ENCODE peak calls at places on chromosomes 6 and 20, in four cellular contexts. One of them, this sample, is unnamed.

GRCh38 chr6:157974341-157974894 is 7.2 kb upstream of the SYNJ2 start:
- DNase-seq in K562: no peak
- DNase-seq in GM12878: no peak
- DNase-seq in HL-60: no peak
- DNase-seq in this sample: no peak

GRCh38 chr6:157859775-157860504 is 36.9 kb downstream of the SNX9 start:
- DNase-seq in GM12878: no peak
- DNase-seq in HL-60: no peak
- DNase-seq in K562: no peak
- DNase-seq in this sample: no peak

GRCh38 chr6:111727041-111727440 is 121.4 kb upstream of the TRAF3IP2 start:
- DNase-seq in K562: no peak
- DNase-seq in HL-60: no peak
- DNase-seq in GM12878: no peak
- DNase-seq in this sample: no peak

GRCh38 chr6:137811121-137811911 is 55.7 kb upstream of the TNFAIP3 start:
- DNase-seq in K562: peak; percentile 83
- DNase-seq in GM12878: peak; percentile 95
- DNase-seq in HL-60: peak; percentile 81
- DNase-seq in this sample: peak; percentile 55

GRCh38 chr20:32743237-32744112 is at the start of gene COMMD7:
- DNase-seq in GM12878: peak; percentile 19
- DNase-seq in K562: peak; percentile 42
- DNase-seq in HL-60: no peak
- DNase-seq in this sample: peak; percentile 59

GRCh38 chr20:49541733-49542513 is 26.0 kb downstream of the PTGIS start:
- DNase-seq in K562: peak; percentile 80
- DNase-seq in HL-60: peak; percentile 46
- DNase-seq in GM12878: peak; percentile 35
- DNase-seq in this sample: peak; percentile 58

GRCh38 chr6:96032646-96033045 is 16.9 kb downstream of the FUT9 start:
- DNase-seq in HL-60: no peak
- DNase-seq in GM12878: no peak
- DNase-seq in K562: no peak
- DNase-seq in this sample: no peak

GRCh38 chr6:41343641-41344187 is 8.3 kb downstream of the NCR2 start:
- DNase-seq in HL-60: no peak
- DNase-seq in GM12878: no peak
- DNase-seq in K562: no peak
- DNase-seq in this sample: no peak

GRCh38 chr6:124927806-124928205 is 34.4 kb upstream of the RNF217 start:
- DNase-seq in GM12878: no peak
- DNase-seq in HL-60: no peak
- DNase-seq in K562: no peak
- DNase-seq in this sample: no peak

GRCh38 chr6:152244998-152245630 is 392.0 kb downstream of the SYNE1 start:
- DNase-seq in K562: no peak
- DNase-seq in GM12878: no peak
- DNase-seq in HL-60: no peak
- DNase-seq in this sample: no peak

GRCh38 chr20:41650221-41650948 is 32.2 kb upstream of the CHD6 start:
- DNase-seq in K562: no peak
- DNase-seq in GM12878: no peak
- DNase-seq in HL-60: no peak
- DNase-seq in this sample: no peak

GRCh38 chr6:38715016-38715809 is at the start of gene DNAH8:
- DNase-seq in K562: no peak
- DNase-seq in GM12878: no peak
- DNase-seq in HL-60: no peak
- DNase-seq in this sample: peak; percentile 36

GRCh38 chr6:13046084-13046483 is 282.3 kb downstream of the TBC1D7 start:
- DNase-seq in HL-60: no peak
- DNase-seq in GM12878: no peak
- DNase-seq in K562: peak; percentile 10
- DNase-seq in this sample: no peak

GRCh38 chr6:159680104-159680503 is 12.9 kb downstream of the SOD2 start:
- DNase-seq in HL-60: no peak
- DNase-seq in GM12878: no peak
- DNase-seq in K562: no peak
- DNase-seq in this sample: no peak

GRCh38 chr6:159676804-159677203 is 16.2 kb downstream of the SOD2 start:
- DNase-seq in K562: no peak
- DNase-seq in HL-60: no peak
- DNase-seq in GM12878: no peak
- DNase-seq in this sample: no peak

GRCh38 chr6:159677226-159677901 is 15.7 kb downstream of the SOD2 start:
- DNase-seq in GM12878: no peak
- DNase-seq in K562: no peak
- DNase-seq in HL-60: no peak
- DNase-seq in this sample: no peak

GRCh38 chr6:159681104-159681503 is 11.9 kb downstream of the SOD2 start:
- DNase-seq in HL-60: no peak
- DNase-seq in K562: no peak
- DNase-seq in GM12878: no peak
- DNase-seq in this sample: no peak

GRCh38 chr6:159679091-159680077 is 13.7 kb downstream of the SOD2 start:
- DNase-seq in K562: no peak
- DNase-seq in GM12878: no peak
- DNase-seq in HL-60: no peak
- DNase-seq in this sample: no peak
- TF ChIP-seq SPI1 in K562: no peak
- TF ChIP-seq SPI1 in GM12878: no peak
- TF ChIP-seq SPI1 in HL-60: no peak
- TF ChIP-seq SPI1 in this sample: no peak

DNA sequence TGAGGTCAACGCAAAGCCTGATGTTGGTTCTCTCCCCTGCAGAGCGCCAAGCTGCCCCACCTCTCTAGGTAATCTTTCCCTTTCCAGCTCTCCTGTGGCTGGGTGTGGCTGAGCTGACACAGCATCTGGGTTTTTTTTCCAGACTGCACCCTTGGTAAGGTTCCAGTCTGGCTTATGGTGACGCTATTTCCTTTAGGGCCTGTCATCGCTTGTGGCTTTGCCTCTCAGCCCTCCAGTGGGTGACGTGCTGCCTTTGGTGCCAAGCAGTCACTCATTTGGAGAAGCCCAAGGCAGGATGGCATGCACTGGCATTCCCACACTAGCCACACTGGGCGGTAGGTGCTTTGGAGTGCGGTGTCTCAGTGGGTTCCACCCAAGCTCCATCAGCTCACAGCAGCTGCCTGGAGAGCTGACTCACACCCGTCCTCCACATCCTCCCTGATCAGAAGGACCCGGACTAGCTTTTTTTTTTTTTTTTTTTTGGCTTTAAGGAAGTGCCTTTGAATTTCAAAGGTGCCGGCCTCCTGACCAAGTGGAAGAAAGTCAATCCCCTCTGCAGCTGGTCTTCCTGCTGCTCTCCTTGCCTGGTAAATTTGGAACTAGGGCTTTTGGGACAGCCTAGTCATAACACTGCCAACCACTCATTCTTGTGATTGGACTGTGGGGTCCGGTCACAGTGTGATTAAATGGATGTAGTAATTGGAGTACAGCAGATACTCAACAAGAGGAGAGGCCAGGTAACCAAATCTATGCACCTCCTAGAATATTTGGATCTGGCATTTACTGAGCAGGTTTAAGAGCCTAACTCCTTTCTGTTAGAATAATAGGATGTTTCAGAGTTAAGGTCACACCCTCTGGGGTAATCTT is 153.6 kb downstream of the CD83 start:
- DNase-seq in HL-60: peak; percentile 46
- DNase-seq in K562: peak; percentile 75
- DNase-seq in GM12878: no peak
- DNase-seq in this sample: no peak
- TF ChIP-seq POLR2AphosphoS5 in HL-60: no peak
- TF ChIP-seq POLR2AphosphoS5 in K562: no peak
- TF ChIP-seq POLR2AphosphoS5 in GM12878: no peak
- TF ChIP-seq POLR2AphosphoS5 in this sample: no peak

GRCh38 chr20:44646641-44647274 is 4.7 kb downstream of the ADA start:
- DNase-seq in GM12878: peak; percentile 90
- DNase-seq in HL-60: peak; percentile 63
- DNase-seq in K562: no peak
- DNase-seq in this sample: no peak
- TF ChIP-seq SPI1 in GM12878: no peak
- TF ChIP-seq SPI1 in HL-60: no peak
- TF ChIP-seq SPI1 in K562: no peak
- TF ChIP-seq SPI1 in this sample: peak; percentile 14

GRCh38 chr6:165661416-165662001 is 1.5 kb downstream of the PDE10A start:
- DNase-seq in HL-60: no peak
- DNase-seq in GM12878: no peak
- DNase-seq in K562: no peak
- DNase-seq in this sample: no peak
- TF ChIP-seq POLR2AphosphoS5 in HL-60: no peak
- TF ChIP-seq POLR2AphosphoS5 in GM12878: no peak
- TF ChIP-seq POLR2AphosphoS5 in K562: no peak
- TF ChIP-seq POLR2AphosphoS5 in this sample: no peak

GRCh38 chr6:26268659-26269402 is 96.2 kb upstream of the BTN3A2 start:
- DNase-seq in K562: no peak
- DNase-seq in HL-60: no peak
- DNase-seq in GM12878: no peak
- DNase-seq in this sample: no peak
- TF ChIP-seq SPI1 in K562: no peak
- TF ChIP-seq SPI1 in HL-60: no peak
- TF ChIP-seq SPI1 in GM12878: no peak
- TF ChIP-seq SPI1 in this sample: no peak

GRCh38 chr20:58993332-58994248 is 12.5 kb downstream of the NELFCD start:
- DNase-seq in HL-60: no peak
- DNase-seq in GM12878: no peak
- DNase-seq in K562: no peak
- DNase-seq in this sample: no peak

GRCh38 chr20:58996226-58996611 is 10.8 kb downstream of the CTSZ start:
- DNase-seq in HL-60: no peak
- DNase-seq in GM12878: no peak
- DNase-seq in K562: no peak
- DNase-seq in this sample: no peak

GRCh38 chr20:58994390-58995159 is 12.5 kb downstream of the CTSZ start:
- DNase-seq in GM12878: no peak
- DNase-seq in K562: no peak
- DNase-seq in HL-60: no peak
- DNase-seq in this sample: no peak

GRCh38 chr20:58997141-58997770 is 9.8 kb downstream of the CTSZ start:
- DNase-seq in HL-60: no peak
- DNase-seq in K562: no peak
- DNase-seq in GM12878: no peak
- DNase-seq in this sample: no peak

GRCh38 chr20:58995461-58996225 is 11.4 kb downstream of the CTSZ start:
- DNase-seq in HL-60: no peak
- DNase-seq in GM12878: no peak
- DNase-seq in K562: no peak
- DNase-seq in this sample: no peak
- TF ChIP-seq POLR2AphosphoS5 in HL-60: no peak
- TF ChIP-seq POLR2AphosphoS5 in GM12878: peak; percentile 63
- TF ChIP-seq POLR2AphosphoS5 in K562: peak; percentile 15
- TF ChIP-seq POLR2AphosphoS5 in this sample: peak; percentile 68

GRCh38 chr6:81613606-81614005 is 138.9 kb downstream of the TENT5A start:
- DNase-seq in HL-60: peak; percentile 1
- DNase-seq in K562: no peak
- DNase-seq in GM12878: no peak
- DNase-seq in this sample: no peak
- TF ChIP-seq SPI1 in HL-60: no peak
- TF ChIP-seq SPI1 in K562: no peak
- TF ChIP-seq SPI1 in GM12878: no peak
- TF ChIP-seq SPI1 in this sample: no peak

GRCh38 chr20:44819936-44820335 is 9.6 kb upstream of the RIMS4 start:
- DNase-seq in HL-60: no peak
- DNase-seq in GM12878: no peak
- DNase-seq in K562: no peak
- DNase-seq in this sample: no peak
- TF ChIP-seq POLR2AphosphoS5 in HL-60: no peak
- TF ChIP-seq POLR2AphosphoS5 in GM12878: no peak
- TF ChIP-seq POLR2AphosphoS5 in K562: no peak
- TF ChIP-seq POLR2AphosphoS5 in this sample: no peak

DNA sequence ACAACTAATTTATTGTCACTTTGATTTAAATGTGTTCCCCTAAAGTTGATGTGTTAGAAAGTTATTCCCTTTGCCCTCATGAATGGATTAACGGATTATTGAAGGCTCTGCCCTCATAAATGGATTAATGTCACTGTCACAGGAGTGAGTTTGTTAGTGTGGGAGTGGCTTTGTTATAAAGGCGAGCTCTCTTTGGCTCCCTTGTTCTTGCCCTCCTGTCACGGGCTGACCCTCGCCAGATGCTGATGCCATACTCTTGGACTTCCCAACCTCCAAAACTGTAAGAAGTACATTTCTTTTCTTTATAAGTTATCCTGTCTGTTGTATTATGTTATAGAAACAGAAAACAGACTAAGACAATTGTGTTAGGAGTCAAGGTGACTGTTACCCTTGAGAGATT is 22.7 kb upstream of the POPDC3 start:
- DNase-seq in HL-60: no peak
- DNase-seq in K562: no peak
- DNase-seq in GM12878: no peak
- DNase-seq in this sample: no peak
- TF ChIP-seq SPI1 in HL-60: no peak
- TF ChIP-seq SPI1 in K562: no peak
- TF ChIP-seq SPI1 in GM12878: no peak
- TF ChIP-seq SPI1 in this sample: no peak

GRCh38 chr20:24360531-24360930 is 108.9 kb upstream of the SYNDIG1 start:
- DNase-seq in K562: no peak
- DNase-seq in GM12878: no peak
- DNase-seq in HL-60: no peak
- DNase-seq in this sample: no peak

GRCh38 chr20:24353135-24353694 is 116.2 kb upstream of the SYNDIG1 start:
- DNase-seq in HL-60: no peak
- DNase-seq in K562: no peak
- DNase-seq in GM12878: no peak
- DNase-seq in this sample: no peak

GRCh38 chr20:24359306-24359705 is 110.1 kb upstream of the SYNDIG1 start:
- DNase-seq in HL-60: no peak
- DNase-seq in GM12878: no peak
- DNase-seq in K562: no peak
- DNase-seq in this sample: no peak

GRCh38 chr20:24362080-24362479 is 107.3 kb upstream of the SYNDIG1 start:
- DNase-seq in HL-60: no peak
- DNase-seq in K562: no peak
- DNase-seq in GM12878: no peak
- DNase-seq in this sample: no peak

DNA sequence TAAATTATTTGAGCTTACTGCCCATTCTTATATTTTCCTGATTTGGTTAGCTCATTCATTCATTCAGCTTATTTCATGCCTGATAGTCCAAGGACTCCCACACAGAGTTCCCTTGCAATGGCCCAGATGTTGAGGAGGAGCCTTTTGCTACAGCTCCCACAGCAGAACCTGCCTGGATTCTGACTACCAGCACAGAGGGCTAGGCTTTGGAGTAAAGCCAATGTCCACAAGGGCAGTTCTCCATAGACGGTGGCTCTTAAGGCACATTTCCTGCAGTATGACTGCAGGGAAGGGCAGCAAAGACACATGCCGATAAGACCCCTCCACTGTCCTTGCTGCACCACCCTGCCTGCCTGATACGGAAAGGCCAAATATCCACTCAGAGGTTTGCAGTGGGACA is 112.3 kb upstream of the SYNDIG1 start:
- DNase-seq in GM12878: no peak
- DNase-seq in K562: no peak
- DNase-seq in HL-60: no peak
- DNase-seq in this sample: no peak
- TF ChIP-seq POLR2AphosphoS5 in GM12878: no peak
- TF ChIP-seq POLR2AphosphoS5 in K562: no peak
- TF ChIP-seq POLR2AphosphoS5 in HL-60: no peak
- TF ChIP-seq POLR2AphosphoS5 in this sample: no peak

This sample was measured in GM12891.